ENCODE peak calls at places on chromosome 6, in five cellular contexts. J is upper lobe of right lung, K is left lung, L is brain microvascular endothelial cell, H is psoas muscle. T is an unnamed sample. For H3K27me3, the result is how much of the 10 kb centered on the place peaks cover.

GRCh38 chr6:154555075-154555677 is 44.7 kb upstream of the CNKSR3 start:
- DNase-seq in J (no peak), K (no peak), L (no peak), H (no peak), T (peak)

GRCh38 chr6:26312096-26312463 is 52.9 kb upstream of the BTN3A2 start:
- DNase-seq in J (no peak), K (no peak), L (no peak), H (no peak), T (no peak)

GRCh38 chr6:44500074-44500473 is 112.6 kb downstream of the CDC5L start:
- DNase-seq in J (no peak), K (no peak), L (no peak), H (no peak), T (no peak)

GRCh38 chr6:1915226-1915625 is 305.5 kb downstream of the FOXC1 start:
- DNase-seq in J (no peak), K (no peak), L (no peak), H (no peak), T (no peak)

GRCh38 chr6:10809098-10809497 is 29.2 kb downstream of the MAK start:
- DNase-seq in J (no peak), K (no peak), L (no peak), H (no peak), T (no peak)

GRCh38 chr6:3228046-3228671 is 706 bp upstream of the TUBB2B start:
- DNase-seq in J (no peak), K (no peak), L (no peak), H (no peak), T (no peak)

GRCh38 chr6:5471637-5472430 is 210.5 kb downstream of the FARS2 start:
- DNase-seq in J (no peak), K (no peak), L (no peak), H (no peak), T (no peak)

GRCh38 chr6:110103260-110103659 is 76.2 kb downstream of the WASF1 start:
- DNase-seq in J (no peak), K (no peak), L (no peak), H (no peak), T (peak)

GRCh38 chr6:99746261-99746895 is 139.7 kb downstream of the PRDM13 start:
- DNase-seq in J (no peak), K (no peak), L (peak), H (peak), T (peak)

GRCh38 chr6:135180458-135181332 is at the start of gene MYB:
- DNase-seq in J (peak), K (peak), L (no peak), H (peak), T (no peak)

GRCh38 chr6:170243791-170244291 is 47.0 kb downstream of the DLL1 start:
- DNase-seq in J (no peak), K (peak), L (no peak), H (no peak), T (no peak)

GRCh38 chr6:161168281-161168891 is 105.5 kb downstream of the AGPAT4 start:
- DNase-seq in J (no peak), K (no peak), L (peak), H (no peak), T (peak)

GRCh38 chr6:111818539-111819226 is 54.6 kb downstream of the FYN start:
- DNase-seq in J (no peak), K (no peak), L (no peak), H (no peak), T (no peak)

GRCh38 chr6:25485820-25486559 is 166.0 kb upstream of the SCGN start:
- DNase-seq in J (no peak), K (no peak), L (no peak), H (no peak), T (no peak)

GRCh38 chr6:18264338-18265098 is at the start of gene DEK:
- DNase-seq in J (peak), K (peak), L (peak), H (peak), T (peak)

GRCh38 chr6:3377536-3378397 is 79.1 kb downstream of the SLC22A23 start:
- DNase-seq in J (no peak), K (no peak), L (no peak), H (no peak), T (peak)

GRCh38 chr6:86949776-86950175 is 12.4 kb downstream of the HTR1E start:
- DNase-seq in J (no peak), K (no peak), L (no peak), H (no peak), T (no peak)

GRCh38 chr6:131288214-131288613 is 152.9 kb downstream of the AKAP7 start:
- DNase-seq in J (no peak), K (no peak), L (no peak), H (no peak), T (no peak)

GRCh38 chr6:44056392-44057237 is 70.6 kb downstream of the MRPL14 start:
- DNase-seq in J (no peak), K (no peak), L (no peak), H (peak), T (no peak)

GRCh38 chr6:47188588-47189021 is 121.1 kb downstream of the TNFRSF21 start:
- DNase-seq in J (no peak), K (no peak), L (peak), H (no peak), T (peak)

GRCh38 chr6:150452642-150453243 is 83.9 kb downstream of the IYD start:
- DNase-seq in J (peak), K (peak), L (no peak), H (peak), T (no peak)

GRCh38 chr6:89313006-89313405 is 2.1 kb downstream of the GABRR2 start:
- DNase-seq in J (no peak), K (no peak), L (peak), H (no peak), T (peak)

GRCh38 chr6:138115191-138115590 is 8.0 kb upstream of the PERP start:
- DNase-seq in J (no peak), K (no peak), L (no peak), H (no peak), T (no peak)

GRCh38 chr6:70412797-70413113 is 553 bp upstream of the FAM135A start:
- DNase-seq in J (no peak), K (no peak), L (no peak), H (no peak), T (no peak)

GRCh38 chr6:169158182-169158573 is 95.5 kb downstream of the THBS2 start:
- DNase-seq in J (peak), K (peak), L (peak), H (peak), T (no peak)

GRCh38 chr6:17454316-17455005 is 61.1 kb downstream of the CAP2 start:
- DNase-seq in J (no peak), K (no peak), L (peak), H (no peak), T (no peak)

GRCh38 chr6:157226761-157227160 is 96.6 kb downstream of the TMEM242 start:
- DNase-seq in J (peak), K (no peak), L (peak), H (no peak), T (no peak)

GRCh38 chr6:157229219-157229607 is 94.1 kb downstream of the TMEM242 start:
- DNase-seq in J (no peak), K (no peak), L (no peak), H (no peak), T (no peak)

GRCh38 chr6:157226026-157226639 is 97.2 kb downstream of the TMEM242 start:
- DNase-seq in J (no peak), K (no peak), L (peak), H (no peak), T (no peak)

GRCh38 chr6:157228421-157229218 is 94.7 kb downstream of the TMEM242 start:
- DNase-seq in J (peak), K (peak), L (no peak), H (no peak), T (no peak)

DNA sequence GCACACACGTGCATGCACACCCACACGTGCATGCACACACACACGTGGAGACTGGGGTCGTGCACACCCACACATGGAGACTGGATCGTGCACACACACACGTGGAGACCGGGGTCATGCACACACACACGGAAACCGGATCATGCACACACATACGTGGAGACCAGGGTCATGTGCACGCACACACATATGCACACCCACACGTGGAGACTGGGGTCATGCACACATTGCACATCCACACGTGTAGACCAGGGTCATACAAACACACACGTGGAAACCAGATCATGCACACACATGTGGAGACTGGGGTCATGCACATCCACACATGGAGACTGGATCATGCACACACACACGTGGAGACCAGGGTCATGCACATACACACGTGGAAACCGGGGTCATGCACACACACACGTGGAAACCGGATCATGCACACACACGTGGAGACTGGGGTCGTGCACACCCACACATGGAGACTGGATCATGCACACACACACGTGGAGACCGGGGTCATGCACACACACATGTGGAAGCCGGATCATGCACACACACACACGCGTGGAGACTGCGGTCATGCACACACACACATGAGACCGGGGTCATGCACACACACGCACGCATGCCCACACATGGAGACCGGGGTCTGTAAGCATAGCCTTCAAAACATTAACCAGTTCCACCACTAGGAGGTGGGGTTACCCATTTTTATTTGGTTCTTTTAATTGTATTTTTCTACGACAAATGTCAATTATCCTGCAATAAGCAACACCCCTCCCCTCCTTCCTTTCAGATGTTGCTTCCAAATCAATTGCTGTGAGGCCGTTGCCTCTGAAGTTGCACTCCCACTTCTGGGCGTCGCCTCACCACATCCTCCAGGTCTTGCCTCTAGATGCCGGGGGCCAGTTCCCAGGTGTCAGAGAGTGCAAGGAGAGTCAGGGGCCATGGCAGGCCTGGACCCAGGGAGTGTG is 95.8 kb downstream of the TMEM242 start:
- DNase-seq in J (peak), K (no peak), L (peak), H (no peak), T (no peak)
- TF ChIP-seq CTCF in J (peak), K (no peak), L (peak), H (no peak), T (peak)

GRCh38 chr6:27667016-27667415 is 194.1 kb upstream of the ZNF184 start:
- DNase-seq in J (no peak), K (no peak), L (no peak), H (no peak), T (peak)

GRCh38 chr6:27667651-27668441 is 194.9 kb upstream of the ZNF184 start:
- DNase-seq in J (no peak), K (no peak), L (no peak), H (no peak), T (no peak)

GRCh38 chr6:27669798-27670301 is 196.9 kb upstream of the ZNF184 start:
- DNase-seq in J (no peak), K (no peak), L (no peak), H (no peak), T (no peak)

GRCh38 chr6:27668442-27669275 is 195.8 kb upstream of the ZNF184 start:
- DNase-seq in J (no peak), K (no peak), L (no peak), H (no peak), T (peak)

GRCh38 chr6:27669278-27669797 is 196.4 kb upstream of the ZNF184 start:
- DNase-seq in J (no peak), K (no peak), L (no peak), H (no peak), T (no peak)
- H3K27me3 ChIP-seq in J (half or more), K (half or more), L (under half), H (under half), T (under half)

DNA sequence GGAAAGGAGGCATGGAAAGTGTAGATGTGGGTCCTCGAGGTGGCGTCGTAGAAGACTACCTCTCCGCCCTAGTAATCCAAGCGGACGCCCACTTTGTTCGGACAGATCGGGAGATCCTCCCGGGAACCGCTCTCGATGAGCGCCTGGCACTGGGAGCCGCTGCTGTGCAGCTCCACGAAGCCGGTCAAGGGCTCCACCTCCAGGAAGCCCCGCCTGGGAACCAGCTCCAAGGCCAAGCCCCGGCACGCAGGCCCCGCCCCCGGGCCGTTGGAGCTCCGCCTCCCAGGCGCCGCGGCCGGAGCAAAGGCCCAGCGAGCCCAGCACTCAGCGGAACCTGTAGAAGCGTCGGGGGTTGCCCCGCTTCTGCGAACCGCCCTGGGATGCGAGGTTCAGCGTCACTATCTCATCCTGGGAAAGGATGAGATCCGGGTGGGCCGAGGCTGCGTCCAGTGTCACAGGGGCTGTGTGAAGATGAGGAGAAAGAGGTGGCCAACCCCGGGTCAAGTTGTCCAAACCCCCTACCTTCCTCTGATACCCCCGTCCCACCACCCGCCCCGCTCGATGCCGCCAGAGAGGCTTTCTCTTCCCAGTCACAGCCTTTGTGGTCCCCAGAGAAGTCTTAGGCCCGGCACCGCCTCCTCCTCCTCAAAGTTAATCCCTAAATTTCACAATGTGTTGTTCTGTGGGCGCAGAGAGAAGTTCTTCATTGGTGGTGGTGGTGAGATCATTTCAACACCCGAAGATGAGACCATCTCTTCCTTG is 10.8 kb downstream of the TRIM31 start:
- DNase-seq in J (peak), K (peak), L (peak), H (peak), T (peak)
- TF ChIP-seq CTCF in J (no peak), K (peak), L (no peak), H (peak), T (peak)

GRCh38 chr6:6626227-6626626 is 37.7 kb downstream of the LY86 start:
- DNase-seq in J (no peak), K (no peak), L (no peak), H (no peak), T (no peak)

GRCh38 chr6:6624269-6624668 is 35.7 kb downstream of the LY86 start:
- DNase-seq in J (no peak), K (no peak), L (no peak), H (no peak), T (no peak)

GRCh38 chr6:6620752-6621151 is 32.2 kb downstream of the LY86 start:
- DNase-seq in J (no peak), K (no peak), L (no peak), H (no peak), T (no peak)

GRCh38 chr6:6622557-6622956 is 34.0 kb downstream of the LY86 start:
- DNase-seq in J (no peak), K (no peak), L (no peak), H (no peak), T (no peak)

GRCh38 chr6:6623553-6623952 is 35.0 kb downstream of the LY86 start:
- DNase-seq in J (no peak), K (no peak), L (no peak), H (no peak), T (no peak)
- H3K27me3 ChIP-seq in J (under half), K (under half), L (under half), H (under half), T (under half)

DNA sequence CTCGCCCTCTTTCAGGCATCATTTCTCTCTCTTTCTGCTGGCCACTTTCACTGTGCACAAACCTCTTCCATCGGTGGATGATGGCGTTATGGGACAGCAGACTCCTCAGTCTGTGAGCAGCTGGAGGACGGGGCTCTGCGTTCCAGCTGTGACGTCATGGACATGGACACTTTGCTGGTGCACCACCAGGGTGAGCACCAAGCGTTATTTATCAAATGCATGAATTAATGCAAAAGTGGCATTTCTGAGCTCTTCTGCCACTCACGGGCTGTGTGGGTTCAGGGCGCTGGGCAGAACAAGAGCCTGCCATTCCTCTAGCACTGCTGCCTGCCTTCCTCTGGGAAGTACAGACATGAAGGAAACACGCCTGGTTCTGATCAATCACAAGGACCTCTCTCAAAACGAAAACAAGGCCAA is 82.9 kb upstream of the MPC1 start:
- DNase-seq in J (no peak), K (no peak), L (no peak), H (no peak), T (no peak)
- TF ChIP-seq CTCF in J (peak), K (no peak), L (peak), H (no peak), T (no peak)

GRCh38 chr6:36312854-36313627 is 23.6 kb downstream of the BNIP5 start:
- DNase-seq in J (no peak), K (no peak), L (no peak), H (no peak), T (no peak)
- H3K27me3 ChIP-seq in J (under half), K (under half), L (under half), H (under half), T (under half)

GRCh38 chr6:28531479-28532128 is 5.9 kb downstream of the GPX5 start:
- DNase-seq in J (no peak), K (no peak), L (no peak), H (no peak), T (no peak)
- TF ChIP-seq CTCF in J (no peak), K (no peak), L (peak), H (no peak), T (peak)

GRCh38 chr6:27810768-27811298 is 101.4 kb downstream of the OR2B2 start:
- DNase-seq in J (no peak), K (no peak), L (no peak), H (no peak), T (no peak)
- H3K27me3 ChIP-seq in J (under half), K (under half), L (under half), H (under half), T (under half)

GRCh38 chr6:13711384-13711725 is 280 bp downstream of the RANBP9 start:
- DNase-seq in J (no peak), K (peak), L (peak), H (no peak), T (no peak)
- TF ChIP-seq CTCF in J (peak), K (no peak), L (peak), H (peak), T (peak)